ENCODE peak calls at places on chromosomes 13 and 19, in eight cellular contexts. One of them, this sample, is unnamed.

GRCh38 chr13:76903544-76904162 is 17.4 kb upstream of the KCTD12 start:
- DNase-seq in AG04450: peak
- DNase-seq in mucosa of descending colon: peak
- DNase-seq in mesendoderm: peak
- DNase-seq in OCI-LY7: peak
- DNase-seq in IMR-90: peak
- DNase-seq in fibroblast of lung: peak
- DNase-seq in cardiac muscle cell: peak
- DNase-seq in this sample: peak

GRCh38 chr19:58579473-58580142 is 6.5 kb upstream of the MZF1 start:
- DNase-seq in cardiac muscle cell: no peak
- DNase-seq in AG04450: no peak
- DNase-seq in mesendoderm: no peak
- DNase-seq in mucosa of descending colon: no peak
- DNase-seq in OCI-LY7: no peak
- DNase-seq in IMR-90: no peak
- DNase-seq in fibroblast of lung: no peak
- DNase-seq in this sample: no peak

GRCh38 chr19:16897572-16898056 is 8.8 kb downstream of the F2RL3 start:
- DNase-seq in fibroblast of lung: no peak
- DNase-seq in AG04450: no peak
- DNase-seq in mucosa of descending colon: no peak
- DNase-seq in IMR-90: no peak
- DNase-seq in mesendoderm: no peak
- DNase-seq in OCI-LY7: no peak
- DNase-seq in cardiac muscle cell: no peak
- DNase-seq in this sample: no peak

GRCh38 chr19:2097330-2098327 is 914 bp downstream of the IZUMO4 start:
- DNase-seq in AG04450: no peak
- DNase-seq in mesendoderm: no peak
- DNase-seq in fibroblast of lung: no peak
- DNase-seq in cardiac muscle cell: no peak
- DNase-seq in OCI-LY7: peak
- DNase-seq in IMR-90: no peak
- DNase-seq in mucosa of descending colon: peak
- DNase-seq in this sample: no peak

GRCh38 chr19:50050406-50051223 is 24.8 kb downstream of the ZNF473 start:
- DNase-seq in AG04450: peak
- DNase-seq in IMR-90: peak
- DNase-seq in OCI-LY7: peak
- DNase-seq in fibroblast of lung: peak
- DNase-seq in mesendoderm: peak
- DNase-seq in mucosa of descending colon: peak
- DNase-seq in cardiac muscle cell: peak
- DNase-seq in this sample: peak

GRCh38 chr13:42214445-42214844 is 57.5 kb upstream of the AKAP11 start:
- DNase-seq in OCI-LY7: no peak
- DNase-seq in cardiac muscle cell: no peak
- DNase-seq in fibroblast of lung: no peak
- DNase-seq in mesendoderm: no peak
- DNase-seq in AG04450: no peak
- DNase-seq in IMR-90: no peak
- DNase-seq in mucosa of descending colon: no peak
- DNase-seq in this sample: no peak

GRCh38 chr13:32932376-32932775 is 83.8 kb upstream of the KL start:
- DNase-seq in IMR-90: no peak
- DNase-seq in AG04450: no peak
- DNase-seq in mucosa of descending colon: no peak
- DNase-seq in mesendoderm: no peak
- DNase-seq in fibroblast of lung: no peak
- DNase-seq in cardiac muscle cell: peak
- DNase-seq in OCI-LY7: no peak
- DNase-seq in this sample: no peak

GRCh38 chr19:3982701-3983541 is 2.3 kb downstream of the EEF2 start:
- DNase-seq in IMR-90: peak
- DNase-seq in mesendoderm: peak
- DNase-seq in OCI-LY7: no peak
- DNase-seq in fibroblast of lung: peak
- DNase-seq in mucosa of descending colon: no peak
- DNase-seq in cardiac muscle cell: peak
- DNase-seq in AG04450: no peak
- DNase-seq in this sample: no peak

GRCh38 chr13:110127986-110128511 is 178.9 kb downstream of the COL4A1 start:
- DNase-seq in fibroblast of lung: no peak
- DNase-seq in mucosa of descending colon: no peak
- DNase-seq in AG04450: no peak
- DNase-seq in IMR-90: peak
- DNase-seq in cardiac muscle cell: no peak
- DNase-seq in mesendoderm: no peak
- DNase-seq in OCI-LY7: no peak
- DNase-seq in this sample: no peak

GRCh38 chr19:400976-401835 is 7.7 kb downstream of the C2CD4C start:
- DNase-seq in fibroblast of lung: no peak
- DNase-seq in IMR-90: no peak
- DNase-seq in cardiac muscle cell: no peak
- DNase-seq in OCI-LY7: no peak
- DNase-seq in AG04450: no peak
- DNase-seq in mesendoderm: no peak
- DNase-seq in mucosa of descending colon: no peak
- DNase-seq in this sample: no peak

GRCh38 chr13:112580912-112581311 is 7.0 kb downstream of the TUBGCP3 start:
- DNase-seq in mucosa of descending colon: no peak
- DNase-seq in cardiac muscle cell: no peak
- DNase-seq in IMR-90: no peak
- DNase-seq in mesendoderm: no peak
- DNase-seq in AG04450: no peak
- DNase-seq in OCI-LY7: no peak
- DNase-seq in fibroblast of lung: no peak
- DNase-seq in this sample: no peak

GRCh38 chr13:45370922-45371406 is 30.0 kb upstream of the TPT1 start:
- DNase-seq in AG04450: peak
- DNase-seq in OCI-LY7: peak
- DNase-seq in mucosa of descending colon: peak
- DNase-seq in mesendoderm: peak
- DNase-seq in cardiac muscle cell: peak
- DNase-seq in IMR-90: peak
- DNase-seq in fibroblast of lung: peak
- DNase-seq in this sample: no peak

GRCh38 chr19:29658221-29658991 is 6.9 kb upstream of the PLEKHF1 start:
- DNase-seq in mesendoderm: no peak
- DNase-seq in cardiac muscle cell: no peak
- DNase-seq in AG04450: no peak
- DNase-seq in OCI-LY7: no peak
- DNase-seq in fibroblast of lung: peak
- DNase-seq in mucosa of descending colon: no peak
- DNase-seq in IMR-90: peak
- DNase-seq in this sample: no peak

GRCh38 chr13:106349080-106349841 is 186.2 kb downstream of the EFNB2 start:
- DNase-seq in fibroblast of lung: no peak
- DNase-seq in IMR-90: peak
- DNase-seq in OCI-LY7: no peak
- DNase-seq in AG04450: no peak
- DNase-seq in cardiac muscle cell: peak
- DNase-seq in mucosa of descending colon: peak
- DNase-seq in mesendoderm: peak
- DNase-seq in this sample: no peak

GRCh38 chr13:34420975-34421719 is 520.9 kb upstream of the NBEA start:
- DNase-seq in IMR-90: no peak
- DNase-seq in AG04450: no peak
- DNase-seq in mucosa of descending colon: no peak
- DNase-seq in cardiac muscle cell: no peak
- DNase-seq in OCI-LY7: peak
- DNase-seq in mesendoderm: no peak
- DNase-seq in fibroblast of lung: no peak
- DNase-seq in this sample: no peak

DNA sequence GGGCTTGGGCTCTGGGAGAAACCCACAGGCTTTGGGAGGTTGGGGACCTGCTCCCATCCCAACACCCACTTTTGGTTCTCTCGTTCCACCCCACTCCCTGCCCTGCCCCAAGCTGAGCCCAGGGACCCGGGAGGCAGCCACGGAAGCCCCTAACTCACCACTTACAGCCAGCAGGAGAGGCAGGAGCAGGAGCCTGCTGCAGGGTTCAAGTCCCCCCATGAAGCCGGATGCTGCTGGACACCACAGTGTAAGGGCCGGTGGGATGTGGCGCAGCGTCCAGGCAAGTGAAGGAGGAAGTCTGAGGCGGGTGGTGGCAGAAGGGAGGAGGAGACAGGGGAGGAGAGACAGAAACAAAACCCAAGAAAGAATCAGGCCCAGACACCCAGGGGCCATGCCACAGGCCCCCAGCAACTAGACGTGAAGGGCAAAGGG is at the start of gene TYROBP:
- DNase-seq in mucosa of descending colon: peak
- DNase-seq in OCI-LY7: no peak
- DNase-seq in AG04450: no peak
- DNase-seq in cardiac muscle cell: no peak
- DNase-seq in fibroblast of lung: no peak
- DNase-seq in mesendoderm: no peak
- DNase-seq in IMR-90: no peak
- DNase-seq in this sample: no peak
- H3K4me3 ChIP-seq in mucosa of descending colon: no peak
- H3K4me3 ChIP-seq in OCI-LY7: peak
- H3K4me3 ChIP-seq in AG04450: no peak
- H3K4me3 ChIP-seq in cardiac muscle cell: no peak
- H3K4me3 ChIP-seq in fibroblast of lung: no peak
- H3K4me3 ChIP-seq in mesendoderm: no peak
- H3K4me3 ChIP-seq in IMR-90: no peak
- H3K4me3 ChIP-seq in this sample: no peak

GRCh38 chr13:24124789-24125476 is 35.6 kb upstream of the SPATA13 start:
- DNase-seq in AG04450: no peak
- DNase-seq in mesendoderm: no peak
- DNase-seq in fibroblast of lung: no peak
- DNase-seq in cardiac muscle cell: no peak
- DNase-seq in mucosa of descending colon: no peak
- DNase-seq in OCI-LY7: peak
- DNase-seq in IMR-90: peak
- DNase-seq in this sample: no peak
- H3K4me3 ChIP-seq in AG04450: no peak
- H3K4me3 ChIP-seq in mesendoderm: no peak
- H3K4me3 ChIP-seq in fibroblast of lung: no peak
- H3K4me3 ChIP-seq in cardiac muscle cell: no peak
- H3K4me3 ChIP-seq in mucosa of descending colon: no peak
- H3K4me3 ChIP-seq in OCI-LY7: no peak
- H3K4me3 ChIP-seq in IMR-90: no peak
- H3K4me3 ChIP-seq in this sample: no peak

DNA sequence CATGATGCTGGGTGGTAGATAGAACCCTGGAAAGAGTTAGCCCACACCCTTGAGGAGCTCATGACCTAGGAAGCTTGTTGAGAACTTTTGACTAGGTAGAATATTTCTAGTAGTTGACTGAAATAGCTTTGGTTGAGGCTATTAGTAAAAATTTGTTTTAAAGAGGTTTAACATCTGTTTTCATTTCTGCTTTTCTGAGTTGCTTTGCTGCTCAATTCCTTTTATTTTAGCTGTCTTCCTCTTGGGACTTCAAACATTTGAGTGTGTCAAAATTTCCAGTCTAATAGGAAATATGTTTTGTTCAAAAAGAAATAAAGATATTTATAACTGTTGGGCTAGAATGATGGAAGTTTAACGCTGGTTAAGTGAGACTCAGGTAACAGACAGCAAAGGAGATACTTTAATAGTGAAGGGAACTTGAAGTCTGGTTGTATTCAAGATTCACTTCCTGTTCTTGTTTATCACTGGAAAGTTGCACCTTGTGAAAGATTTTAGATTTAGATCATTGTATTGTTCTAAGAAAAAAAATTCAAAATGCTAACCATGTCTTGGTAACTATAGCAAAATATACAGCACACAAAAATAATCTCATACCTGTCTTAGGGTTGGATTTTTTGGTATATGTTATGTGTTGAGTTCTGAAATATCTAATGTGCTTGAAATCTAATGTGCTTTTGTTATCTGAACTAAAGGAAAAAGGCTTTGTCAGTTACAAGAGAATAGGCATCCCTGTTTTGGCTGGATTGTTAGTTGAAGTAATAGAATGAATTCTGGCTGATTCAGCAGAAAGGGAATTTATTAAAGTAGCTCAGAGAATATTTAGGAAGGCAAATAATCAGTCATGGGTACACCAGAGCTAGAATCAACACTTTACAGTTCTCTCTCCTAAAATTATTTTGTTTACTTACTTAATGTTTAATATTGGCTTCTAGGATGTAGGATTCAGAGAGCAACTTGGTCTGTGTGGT is 24.4 kb upstream of the GPR18 start:
- DNase-seq in cardiac muscle cell: no peak
- DNase-seq in IMR-90: no peak
- DNase-seq in fibroblast of lung: no peak
- DNase-seq in mucosa of descending colon: no peak
- DNase-seq in OCI-LY7: peak
- DNase-seq in AG04450: no peak
- DNase-seq in mesendoderm: no peak
- DNase-seq in this sample: no peak
- H3K4me3 ChIP-seq in cardiac muscle cell: no peak
- H3K4me3 ChIP-seq in IMR-90: no peak
- H3K4me3 ChIP-seq in fibroblast of lung: no peak
- H3K4me3 ChIP-seq in mucosa of descending colon: no peak
- H3K4me3 ChIP-seq in OCI-LY7: no peak
- H3K4me3 ChIP-seq in AG04450: no peak
- H3K4me3 ChIP-seq in mesendoderm: no peak
- H3K4me3 ChIP-seq in this sample: no peak

GRCh38 chr19:39084732-39085080 is 538 bp downstream of the ACP7 start:
- DNase-seq in IMR-90: no peak
- DNase-seq in mesendoderm: no peak
- DNase-seq in AG04450: no peak
- DNase-seq in cardiac muscle cell: no peak
- DNase-seq in mucosa of descending colon: no peak
- DNase-seq in fibroblast of lung: no peak
- DNase-seq in OCI-LY7: no peak
- DNase-seq in this sample: no peak
- H3K4me3 ChIP-seq in IMR-90: no peak
- H3K4me3 ChIP-seq in mesendoderm: no peak
- H3K4me3 ChIP-seq in AG04450: no peak
- H3K4me3 ChIP-seq in cardiac muscle cell: no peak
- H3K4me3 ChIP-seq in mucosa of descending colon: no peak
- H3K4me3 ChIP-seq in fibroblast of lung: no peak
- H3K4me3 ChIP-seq in OCI-LY7: no peak
- H3K4me3 ChIP-seq in this sample: no peak

GRCh38 chr19:14383898-14384669 is 2.8 kb downstream of the ADGRE5 start:
- DNase-seq in mucosa of descending colon: no peak
- DNase-seq in fibroblast of lung: peak
- DNase-seq in AG04450: no peak
- DNase-seq in OCI-LY7: peak
- DNase-seq in mesendoderm: peak
- DNase-seq in cardiac muscle cell: peak
- DNase-seq in IMR-90: peak
- DNase-seq in this sample: no peak
- H3K4me3 ChIP-seq in mucosa of descending colon: no peak
- H3K4me3 ChIP-seq in fibroblast of lung: peak
- H3K4me3 ChIP-seq in AG04450: peak
- H3K4me3 ChIP-seq in OCI-LY7: peak
- H3K4me3 ChIP-seq in mesendoderm: no peak
- H3K4me3 ChIP-seq in cardiac muscle cell: no peak
- H3K4me3 ChIP-seq in IMR-90: no peak
- H3K4me3 ChIP-seq in this sample: no peak